ENCODE peak calls at places on chromosome 2, in five cellular contexts. J, X, V, I and U are unnamed samples.
A peak's percentile ranks its signal among the peaks of the same experiment; 100 is the strongest.

GRCh38 chr2:57022496-57022895 is 838.7 kb downstream of the CCDC85A start:
- DNase-seq in J (no peak), V (no peak), X (no peak), I (no peak), U (no peak)

GRCh38 chr2:172426635-172427255 is 641 bp upstream of the ITGA6 start:
- DNase-seq in V (no peak), I (no peak), X (no peak), J (no peak), U (no peak)

GRCh38 chr2:218710334-218710686 is 325 bp upstream of the TTLL4 start:
- DNase-seq in V (no peak), J (no peak), I (no peak), X (no peak), U (no peak)

GRCh38 chr2:120473522-120474271 is 127.8 kb downstream of the INHBB start:
- DNase-seq in X (peak; percentile 69), I (no peak), J (no peak), V (no peak), U (peak; percentile 83)

GRCh38 chr2:239073270-239073669 is 225.4 kb downstream of the TWIST2 start:
- DNase-seq in I (no peak), X (no peak), V (no peak), J (no peak), U (no peak)

GRCh38 chr2:205270689-205271088 is 411.6 kb upstream of the NRP2 start:
- DNase-seq in J (no peak), I (no peak), X (no peak), V (no peak), U (no peak)

GRCh38 chr2:177147093-177147694 is 65.4 kb upstream of the HNRNPA3 start:
- DNase-seq in J (peak; percentile 48), X (no peak), I (peak; percentile 69), V (no peak), U (no peak)

GRCh38 chr2:137220438-137220998 is 455.2 kb downstream of the THSD7B start:
- DNase-seq in I (no peak), V (no peak), X (no peak), J (no peak), U (no peak)

GRCh38 chr2:26768759-26769500 is 4.8 kb downstream of the SLC35F6 start:
- DNase-seq in V (no peak), X (peak; percentile 85), I (peak; percentile 69), J (peak; percentile 74), U (peak; percentile 65)

GRCh38 chr2:109222825-109223471 is 93.9 kb downstream of the SH3RF3 start:
- DNase-seq in X (no peak), V (no peak), I (no peak), J (no peak), U (no peak)

GRCh38 chr2:166762746-166763145 is 125.5 kb upstream of the XIRP2 start:
- DNase-seq in I (no peak), V (no peak), X (no peak), J (no peak), U (no peak)
- TF ChIP-seq EP300 in I (no peak), V (no peak), X (no peak), J (no peak), U (no peak)

GRCh38 chr2:2569836-2570235 is 238.8 kb upstream of the MYT1L start:
- DNase-seq in V (no peak), J (no peak), I (no peak), X (no peak), U (no peak)
- TF ChIP-seq POLR2A in V (no peak), J (no peak), I (no peak), X (no peak), U (no peak)

DNA sequence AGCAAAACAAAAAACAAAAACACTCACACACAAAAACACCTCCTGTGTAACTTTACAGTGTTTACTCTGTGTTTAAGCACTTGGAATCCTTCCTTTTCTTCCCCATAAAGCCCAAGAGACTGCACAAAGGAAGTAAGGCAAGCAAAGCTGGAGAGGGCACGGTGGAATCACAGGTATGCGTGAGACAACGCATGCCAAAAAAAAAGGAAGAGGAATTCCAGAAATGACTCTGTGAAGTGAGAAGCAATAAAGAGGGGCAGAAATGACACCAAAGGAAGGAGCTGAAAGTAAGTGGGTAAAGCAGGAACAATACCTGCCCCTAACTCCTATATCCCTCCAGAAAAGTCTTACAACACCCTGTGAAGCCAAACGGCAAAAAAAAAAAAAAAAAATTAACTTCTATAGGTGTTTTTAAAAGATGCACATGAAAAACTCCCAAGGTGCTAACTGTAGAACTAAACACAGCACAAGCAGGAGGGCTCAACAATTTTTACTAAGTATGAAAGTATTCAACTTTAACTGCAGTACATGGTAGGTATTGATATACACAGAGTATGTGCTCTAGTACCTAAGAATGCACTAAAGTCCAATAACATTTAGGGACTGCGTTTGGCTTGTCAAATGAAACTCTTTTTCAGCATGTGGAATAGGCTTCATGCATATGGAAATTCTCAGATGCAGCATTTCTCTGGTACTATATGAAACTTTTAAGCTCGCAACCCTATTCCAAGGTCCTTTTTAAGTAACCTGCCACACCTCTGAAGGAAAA is 9.1 kb downstream of the RND3 start:
- DNase-seq in I (no peak), J (no peak), X (no peak), V (no peak), U (no peak)
- TF ChIP-seq EP300 in I (no peak), J (no peak), X (no peak), V (no peak), U (no peak)

GRCh38 chr2:197434541-197435513 is at the start of gene SF3B1:
- DNase-seq in X (peak; percentile 99), J (peak; percentile 88), V (peak; percentile 98), I (peak; percentile 98), U (peak; percentile 98)
- TF ChIP-seq POLR2A in X (peak; percentile 93), J (peak; percentile 89), V (peak; percentile 97), I (peak; percentile 87), U (peak; percentile 91)

DNA sequence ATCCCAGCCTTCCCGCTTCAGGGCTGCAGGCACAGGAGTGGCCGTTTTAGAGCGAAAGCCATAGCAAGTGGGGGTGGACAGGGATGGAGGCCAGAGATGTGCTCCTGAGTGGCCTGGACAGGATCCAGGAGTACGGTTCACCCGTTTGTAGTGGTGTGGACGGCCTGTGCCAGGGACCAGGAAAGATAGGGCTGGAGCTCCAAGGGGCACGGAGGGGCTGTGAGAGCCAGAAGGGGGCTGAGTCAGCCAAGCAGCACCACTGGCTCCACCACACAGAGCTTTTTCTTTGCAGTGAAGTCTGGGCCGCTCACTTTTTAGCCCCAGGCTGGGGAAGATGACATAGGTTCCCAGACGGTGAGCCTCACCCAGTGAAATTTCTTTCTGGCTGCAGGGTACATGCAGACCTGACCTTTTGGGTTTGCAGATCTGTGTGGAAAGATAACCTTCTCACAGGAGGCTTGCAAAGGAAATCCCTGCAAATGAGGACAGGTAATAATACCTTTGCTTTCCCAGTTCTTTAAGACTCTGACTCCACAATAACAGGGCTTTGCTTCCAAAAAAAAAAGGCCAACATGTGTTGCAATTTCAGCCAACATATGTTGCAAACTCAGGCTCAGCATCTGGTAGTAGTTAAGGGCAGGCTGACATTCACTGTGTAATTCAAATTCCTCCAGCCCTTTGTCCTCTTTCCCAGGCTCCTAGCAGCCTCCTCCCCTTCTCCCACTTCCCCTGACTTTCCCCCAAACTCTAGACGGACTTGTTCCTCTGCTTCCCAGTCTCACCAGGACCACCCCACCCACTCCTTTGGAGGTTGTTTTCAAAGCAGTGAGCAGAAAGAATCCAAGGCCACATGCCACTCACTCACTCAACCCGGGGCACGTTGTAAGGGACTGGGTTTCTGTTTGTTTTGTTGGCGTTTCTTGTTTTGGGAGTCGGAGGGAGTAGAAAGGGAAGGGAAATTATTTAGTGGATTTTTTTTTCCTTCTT is 20.3 kb upstream of the LAPTM4A start:
- DNase-seq in J (no peak), I (peak; percentile 84), X (no peak), V (peak; percentile 75), U (no peak)
- TF ChIP-seq EP300 in J (no peak), I (peak; percentile 70), X (no peak), V (peak; percentile 37), U (no peak)

GRCh38 chr2:181397331-181397730 is 59.9 kb upstream of the ITGA4 start:
- DNase-seq in J (no peak), V (no peak), X (no peak), I (no peak), U (no peak)

GRCh38 chr2:181393472-181393871 is 63.7 kb upstream of the ITGA4 start:
- DNase-seq in J (no peak), V (no peak), I (peak; percentile 18), X (no peak), U (no peak)

GRCh38 chr2:181396575-181397062 is 60.6 kb upstream of the ITGA4 start:
- DNase-seq in X (no peak), V (no peak), I (no peak), J (no peak), U (no peak)

GRCh38 chr2:181395871-181396574 is 61.2 kb upstream of the ITGA4 start:
- DNase-seq in V (no peak), I (no peak), J (no peak), X (no peak), U (no peak)

DNA sequence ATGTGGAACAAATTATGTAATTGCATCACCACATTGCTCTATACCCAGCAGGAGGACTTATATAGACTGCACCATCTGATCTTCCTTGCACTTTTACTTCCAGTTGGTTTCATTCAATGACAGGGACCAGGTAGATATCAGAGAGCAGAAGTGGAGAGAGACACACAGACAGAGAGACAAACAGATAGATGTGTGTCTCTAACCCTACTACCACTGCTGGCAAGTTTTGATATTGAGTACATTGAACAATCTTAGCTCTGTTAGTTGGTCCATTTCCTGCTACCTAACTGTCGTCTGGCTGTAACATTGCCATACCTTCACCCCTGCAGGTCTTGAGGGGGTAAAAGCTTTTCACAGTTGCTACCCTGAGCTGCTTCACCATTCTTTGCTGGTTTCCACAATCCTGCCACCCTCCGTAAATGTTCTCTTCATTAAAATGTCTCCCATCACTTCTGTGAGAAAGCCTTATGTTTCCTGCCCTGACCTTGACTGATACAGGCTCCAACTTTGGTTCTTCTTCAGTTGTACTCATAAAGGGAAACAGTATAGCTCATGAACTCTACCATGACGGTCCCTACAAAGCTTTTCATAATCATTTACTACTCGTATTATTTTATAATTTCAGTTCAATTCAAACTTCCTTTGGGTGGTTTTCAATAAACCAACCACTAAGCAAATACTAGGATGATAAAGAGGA is 62.3 kb upstream of the ITGA4 start:
- DNase-seq in J (no peak), X (no peak), I (no peak), V (no peak), U (no peak)
- TF ChIP-seq POLR2A in J (no peak), X (no peak), I (no peak), V (no peak), U (no peak)

DNA sequence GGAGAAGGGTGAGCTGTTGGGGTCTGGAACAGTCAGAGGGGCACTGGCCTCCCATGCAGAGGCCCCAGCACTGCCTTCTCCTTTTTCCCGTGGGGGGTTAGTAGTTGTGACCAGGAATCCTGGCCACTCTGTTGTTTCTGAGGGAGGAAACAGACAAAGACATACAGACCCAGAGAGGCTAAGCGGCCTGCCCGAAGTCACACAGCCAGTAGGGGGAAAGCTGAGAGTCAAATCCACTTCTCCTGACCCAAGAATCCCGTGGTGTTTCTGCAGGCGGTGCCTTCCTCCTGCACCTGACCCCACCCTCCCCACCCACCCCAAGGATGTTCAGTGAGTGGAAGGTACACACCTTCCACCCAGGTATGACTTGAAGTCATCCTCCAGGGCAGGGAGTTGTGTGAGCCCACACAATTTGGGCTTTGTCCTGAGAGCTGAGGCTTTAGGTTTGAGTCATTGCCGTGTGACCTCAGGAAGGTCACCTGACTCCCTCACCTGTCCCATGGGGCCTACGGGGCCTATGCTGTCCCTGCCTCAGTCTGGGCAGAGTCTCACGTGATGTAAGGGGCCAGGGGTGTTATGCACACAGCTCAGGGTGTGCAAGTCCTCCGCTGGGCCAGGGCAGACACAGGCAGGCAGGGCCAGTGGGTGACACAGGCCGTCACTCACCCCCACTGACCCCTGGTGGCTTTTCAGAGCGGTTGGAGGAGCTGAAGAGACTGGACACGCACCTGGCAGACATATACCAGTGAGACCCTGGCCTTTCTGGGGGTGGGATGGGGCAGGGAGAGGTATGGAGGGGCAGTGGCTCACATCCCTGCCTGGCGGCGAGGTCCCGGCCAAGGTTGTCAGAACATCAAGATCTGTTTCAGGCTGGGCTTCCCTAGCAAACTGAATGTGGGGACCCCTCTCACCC is 5.0 kb downstream of the NT5DC4 start:
- DNase-seq in X (no peak), I (no peak), J (no peak), V (no peak), U (no peak)
- TF ChIP-seq EP300 in X (no peak), I (no peak), J (no peak), V (no peak), U (no peak)

GRCh38 chr2:100416939-100417744 is at the start of gene CHST10:
- DNase-seq in I (peak; percentile 59), V (peak; percentile 75), J (peak; percentile 91), X (peak; percentile 44), U (peak; percentile 59)
- TF ChIP-seq POLR2A in I (peak; percentile 71), V (peak; percentile 36), J (peak; percentile 72), X (peak; percentile 33), U (no peak)